ENCODE peak calls at places on chromosomes 7 and 10, in ten cellular contexts. One of them, this sample, is unnamed.

GRCh38 chr10:104267721-104268690 is 978 bp upstream of the GSTO2 start:
- DNase-seq in cardiac muscle cell: no peak
- DNase-seq in fibroblast of lung: peak
- DNase-seq in pancreas: no peak
- DNase-seq in mammary epithelial cell: peak
- DNase-seq in natural killer cell: no peak
- DNase-seq in Caco-2: no peak
- DNase-seq in body of pancreas: no peak
- DNase-seq in CD4-positive, alpha-beta T cell: no peak
- DNase-seq in IMR-90: no peak
- DNase-seq in this sample: no peak

GRCh38 chr7:151897201-151897711 is 20.3 kb upstream of the PRKAG2 start:
- DNase-seq in cardiac muscle cell: peak
- DNase-seq in fibroblast of lung: no peak
- DNase-seq in pancreas: peak
- DNase-seq in mammary epithelial cell: peak
- DNase-seq in natural killer cell: no peak
- DNase-seq in Caco-2: peak
- DNase-seq in body of pancreas: peak
- DNase-seq in CD4-positive, alpha-beta T cell: no peak
- DNase-seq in IMR-90: no peak
- DNase-seq in this sample: no peak

GRCh38 chr7:24283559-24283899 is 461 bp upstream of the NPY start:
- DNase-seq in cardiac muscle cell: no peak
- DNase-seq in fibroblast of lung: peak
- DNase-seq in pancreas: no peak
- DNase-seq in mammary epithelial cell: no peak
- DNase-seq in natural killer cell: no peak
- DNase-seq in Caco-2: no peak
- DNase-seq in body of pancreas: no peak
- DNase-seq in CD4-positive, alpha-beta T cell: no peak
- DNase-seq in IMR-90: no peak
- DNase-seq in this sample: no peak

GRCh38 chr10:251982-252582 is 116.8 kb downstream of the ZMYND11 start:
- DNase-seq in cardiac muscle cell: no peak
- DNase-seq in fibroblast of lung: no peak
- DNase-seq in pancreas: no peak
- DNase-seq in mammary epithelial cell: no peak
- DNase-seq in natural killer cell: no peak
- DNase-seq in Caco-2: no peak
- DNase-seq in body of pancreas: no peak
- DNase-seq in CD4-positive, alpha-beta T cell: no peak
- DNase-seq in IMR-90: no peak
- DNase-seq in this sample: no peak

GRCh38 chr7:81761821-81762220 is 8.0 kb downstream of the HGF start:
- DNase-seq in cardiac muscle cell: no peak
- DNase-seq in fibroblast of lung: no peak
- DNase-seq in pancreas: no peak
- DNase-seq in mammary epithelial cell: no peak
- DNase-seq in natural killer cell: no peak
- DNase-seq in Caco-2: no peak
- DNase-seq in body of pancreas: no peak
- DNase-seq in CD4-positive, alpha-beta T cell: no peak
- DNase-seq in IMR-90: no peak
- DNase-seq in this sample: no peak

GRCh38 chr7:144164784-144165183 is 18.5 kb upstream of the CTAGE4 start:
- DNase-seq in cardiac muscle cell: no peak
- DNase-seq in fibroblast of lung: no peak
- DNase-seq in pancreas: no peak
- DNase-seq in mammary epithelial cell: no peak
- DNase-seq in natural killer cell: no peak
- DNase-seq in Caco-2: no peak
- DNase-seq in body of pancreas: no peak
- DNase-seq in CD4-positive, alpha-beta T cell: no peak
- DNase-seq in IMR-90: no peak
- DNase-seq in this sample: no peak

GRCh38 chr10:66586073-66586472 is 339.8 kb upstream of the LRRTM3 start:
- DNase-seq in cardiac muscle cell: no peak
- DNase-seq in fibroblast of lung: peak
- DNase-seq in pancreas: peak
- DNase-seq in mammary epithelial cell: peak
- DNase-seq in natural killer cell: no peak
- DNase-seq in Caco-2: no peak
- DNase-seq in body of pancreas: peak
- DNase-seq in CD4-positive, alpha-beta T cell: no peak
- DNase-seq in IMR-90: peak
- DNase-seq in this sample: no peak

GRCh38 chr10:133388973-133389818 is 4.8 kb upstream of the MTG1 start:
- DNase-seq in cardiac muscle cell: no peak
- DNase-seq in fibroblast of lung: no peak
- DNase-seq in pancreas: peak
- DNase-seq in mammary epithelial cell: no peak
- DNase-seq in natural killer cell: peak
- DNase-seq in Caco-2: peak
- DNase-seq in body of pancreas: peak
- DNase-seq in CD4-positive, alpha-beta T cell: no peak
- DNase-seq in IMR-90: no peak
- DNase-seq in this sample: no peak

GRCh38 chr7:133887459-133887858 is 239.7 kb upstream of the LRGUK start:
- DNase-seq in cardiac muscle cell: no peak
- DNase-seq in fibroblast of lung: no peak
- DNase-seq in pancreas: no peak
- DNase-seq in mammary epithelial cell: no peak
- DNase-seq in natural killer cell: no peak
- DNase-seq in Caco-2: no peak
- DNase-seq in body of pancreas: no peak
- DNase-seq in CD4-positive, alpha-beta T cell: no peak
- DNase-seq in IMR-90: peak
- DNase-seq in this sample: no peak

GRCh38 chr10:19819419-19820033 is 3.3 kb downstream of the PLXDC2 start:
- DNase-seq in cardiac muscle cell: peak
- DNase-seq in fibroblast of lung: peak
- DNase-seq in pancreas: peak
- DNase-seq in mammary epithelial cell: peak
- DNase-seq in natural killer cell: no peak
- DNase-seq in Caco-2: no peak
- DNase-seq in body of pancreas: peak
- DNase-seq in CD4-positive, alpha-beta T cell: no peak
- DNase-seq in IMR-90: peak
- DNase-seq in this sample: no peak

GRCh38 chr7:124879771-124880170 is 49.9 kb downstream of the POT1 start:
- DNase-seq in cardiac muscle cell: no peak
- DNase-seq in fibroblast of lung: no peak
- DNase-seq in pancreas: no peak
- DNase-seq in mammary epithelial cell: no peak
- DNase-seq in natural killer cell: no peak
- DNase-seq in Caco-2: no peak
- DNase-seq in body of pancreas: no peak
- DNase-seq in CD4-positive, alpha-beta T cell: no peak
- DNase-seq in IMR-90: no peak
- DNase-seq in this sample: no peak

GRCh38 chr7:33054261-33054964 is 8.2 kb downstream of the NT5C3A start:
- DNase-seq in cardiac muscle cell: no peak
- DNase-seq in fibroblast of lung: no peak
- DNase-seq in pancreas: no peak
- DNase-seq in mammary epithelial cell: peak
- DNase-seq in natural killer cell: no peak
- DNase-seq in Caco-2: no peak
- DNase-seq in body of pancreas: no peak
- DNase-seq in CD4-positive, alpha-beta T cell: no peak
- DNase-seq in IMR-90: peak
- DNase-seq in this sample: no peak

GRCh38 chr10:10977978-10978377 is 39.7 kb upstream of the CELF2 start:
- DNase-seq in cardiac muscle cell: peak
- DNase-seq in fibroblast of lung: no peak
- DNase-seq in pancreas: no peak
- DNase-seq in mammary epithelial cell: no peak
- DNase-seq in natural killer cell: no peak
- DNase-seq in Caco-2: no peak
- DNase-seq in body of pancreas: no peak
- DNase-seq in CD4-positive, alpha-beta T cell: no peak
- DNase-seq in IMR-90: peak
- DNase-seq in this sample: no peak

GRCh38 chr7:44201813-44202212 is 1.0 kb downstream of the YKT6 start:
- DNase-seq in cardiac muscle cell: no peak
- DNase-seq in fibroblast of lung: no peak
- DNase-seq in pancreas: no peak
- DNase-seq in mammary epithelial cell: peak
- DNase-seq in natural killer cell: no peak
- DNase-seq in Caco-2: no peak
- DNase-seq in body of pancreas: no peak
- DNase-seq in CD4-positive, alpha-beta T cell: no peak
- DNase-seq in IMR-90: peak
- DNase-seq in this sample: no peak

DNA sequence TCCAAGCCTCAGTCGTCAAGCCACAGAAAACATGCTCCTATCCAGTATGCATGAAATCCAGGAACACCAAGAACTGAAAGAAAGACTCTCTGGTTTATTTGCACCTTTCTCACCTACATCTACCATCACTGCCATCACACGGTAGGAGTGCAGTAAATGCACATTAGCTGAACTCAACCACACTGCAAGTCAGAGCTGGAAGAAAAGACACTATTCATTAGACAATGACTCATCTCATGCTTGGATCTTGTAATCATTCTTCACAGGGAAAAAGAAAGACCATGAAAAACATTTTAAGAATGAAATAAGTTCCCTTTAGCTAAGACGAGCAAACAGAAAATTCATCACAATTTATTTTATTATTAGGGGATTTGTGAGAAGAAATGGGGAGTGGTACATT is 325.1 kb downstream of the PARD3 start:
- DNase-seq in cardiac muscle cell: peak
- DNase-seq in fibroblast of lung: peak
- DNase-seq in pancreas: no peak
- DNase-seq in mammary epithelial cell: peak
- DNase-seq in natural killer cell: no peak
- DNase-seq in Caco-2: no peak
- DNase-seq in body of pancreas: no peak
- DNase-seq in CD4-positive, alpha-beta T cell: no peak
- DNase-seq in IMR-90: peak
- DNase-seq in this sample: no peak
- TF ChIP-seq CTCF in cardiac muscle cell: no peak
- TF ChIP-seq CTCF in fibroblast of lung: no peak
- TF ChIP-seq CTCF in pancreas: no peak
- TF ChIP-seq CTCF in mammary epithelial cell: no peak
- TF ChIP-seq CTCF in natural killer cell: no peak
- TF ChIP-seq CTCF in Caco-2: no peak
- TF ChIP-seq CTCF in body of pancreas: no peak
- TF ChIP-seq CTCF in CD4-positive, alpha-beta T cell: no peak
- TF ChIP-seq CTCF in IMR-90: no peak
- TF ChIP-seq CTCF in this sample: no peak

GRCh38 chr10:90650858-90651257 is 207.0 kb downstream of the HTR7 start:
- DNase-seq in cardiac muscle cell: peak
- DNase-seq in fibroblast of lung: no peak
- DNase-seq in pancreas: no peak
- DNase-seq in mammary epithelial cell: no peak
- DNase-seq in natural killer cell: no peak
- DNase-seq in Caco-2: no peak
- DNase-seq in body of pancreas: no peak
- DNase-seq in CD4-positive, alpha-beta T cell: no peak
- DNase-seq in IMR-90: no peak
- DNase-seq in this sample: no peak

DNA sequence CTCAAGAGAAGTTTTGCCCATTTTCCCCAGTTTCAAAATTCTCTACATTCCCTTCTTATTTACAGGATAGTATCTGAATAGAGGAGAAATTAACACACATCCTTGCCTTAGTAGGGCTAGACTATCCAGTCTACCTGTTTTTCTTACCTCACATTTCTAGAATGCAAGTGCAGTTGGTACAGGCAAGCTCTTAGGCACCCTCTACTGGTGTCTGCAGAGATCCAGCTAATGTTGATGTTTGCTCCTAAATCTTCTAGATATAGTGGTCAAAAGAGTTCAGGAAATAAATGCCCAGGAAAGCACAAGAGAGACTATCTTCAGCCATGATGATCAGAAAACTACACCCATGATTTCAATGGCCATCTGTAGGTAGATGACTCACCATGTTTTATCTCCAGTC is 205.3 kb downstream of the HTR7 start:
- DNase-seq in cardiac muscle cell: peak
- DNase-seq in fibroblast of lung: peak
- DNase-seq in pancreas: no peak
- DNase-seq in mammary epithelial cell: peak
- DNase-seq in natural killer cell: no peak
- DNase-seq in Caco-2: no peak
- DNase-seq in body of pancreas: no peak
- DNase-seq in CD4-positive, alpha-beta T cell: no peak
- DNase-seq in IMR-90: peak
- DNase-seq in this sample: no peak
- TF ChIP-seq CTCF in cardiac muscle cell: peak
- TF ChIP-seq CTCF in fibroblast of lung: peak
- TF ChIP-seq CTCF in pancreas: no peak
- TF ChIP-seq CTCF in mammary epithelial cell: peak
- TF ChIP-seq CTCF in natural killer cell: no peak
- TF ChIP-seq CTCF in Caco-2: peak
- TF ChIP-seq CTCF in body of pancreas: peak
- TF ChIP-seq CTCF in CD4-positive, alpha-beta T cell: no peak
- TF ChIP-seq CTCF in IMR-90: peak
- TF ChIP-seq CTCF in this sample: no peak

GRCh38 chr10:113521482-113521795 is 31.4 kb upstream of the HABP2 start:
- DNase-seq in cardiac muscle cell: no peak
- DNase-seq in fibroblast of lung: no peak
- DNase-seq in pancreas: no peak
- DNase-seq in mammary epithelial cell: no peak
- DNase-seq in natural killer cell: no peak
- DNase-seq in Caco-2: no peak
- DNase-seq in body of pancreas: no peak
- DNase-seq in CD4-positive, alpha-beta T cell: no peak
- DNase-seq in IMR-90: no peak
- DNase-seq in this sample: no peak
- TF ChIP-seq CTCF in cardiac muscle cell: no peak
- TF ChIP-seq CTCF in fibroblast of lung: no peak
- TF ChIP-seq CTCF in pancreas: peak
- TF ChIP-seq CTCF in mammary epithelial cell: no peak
- TF ChIP-seq CTCF in natural killer cell: peak
- TF ChIP-seq CTCF in Caco-2: no peak
- TF ChIP-seq CTCF in body of pancreas: no peak
- TF ChIP-seq CTCF in CD4-positive, alpha-beta T cell: no peak
- TF ChIP-seq CTCF in IMR-90: no peak
- TF ChIP-seq CTCF in this sample: no peak

GRCh38 chr10:82377608-82378007 is 502.6 kb downstream of the NRG3 start:
- DNase-seq in cardiac muscle cell: peak
- DNase-seq in fibroblast of lung: peak
- DNase-seq in pancreas: peak
- DNase-seq in mammary epithelial cell: peak
- DNase-seq in natural killer cell: no peak
- DNase-seq in Caco-2: no peak
- DNase-seq in body of pancreas: peak
- DNase-seq in CD4-positive, alpha-beta T cell: no peak
- DNase-seq in IMR-90: no peak
- DNase-seq in this sample: no peak
- TF ChIP-seq CTCF in cardiac muscle cell: peak
- TF ChIP-seq CTCF in fibroblast of lung: no peak
- TF ChIP-seq CTCF in pancreas: no peak
- TF ChIP-seq CTCF in mammary epithelial cell: peak
- TF ChIP-seq CTCF in natural killer cell: no peak
- TF ChIP-seq CTCF in Caco-2: peak
- TF ChIP-seq CTCF in body of pancreas: peak
- TF ChIP-seq CTCF in CD4-positive, alpha-beta T cell: no peak
- TF ChIP-seq CTCF in IMR-90: no peak
- TF ChIP-seq CTCF in this sample: no peak

GRCh38 chr10:113080621-113081229 is 130.7 kb downstream of the TCF7L2 start:
- DNase-seq in cardiac muscle cell: no peak
- DNase-seq in fibroblast of lung: no peak
- DNase-seq in pancreas: no peak
- DNase-seq in mammary epithelial cell: no peak
- DNase-seq in natural killer cell: no peak
- DNase-seq in Caco-2: no peak
- DNase-seq in body of pancreas: no peak
- DNase-seq in CD4-positive, alpha-beta T cell: no peak
- DNase-seq in IMR-90: no peak
- DNase-seq in this sample: no peak
- TF ChIP-seq CTCF in cardiac muscle cell: peak
- TF ChIP-seq CTCF in fibroblast of lung: no peak
- TF ChIP-seq CTCF in pancreas: no peak
- TF ChIP-seq CTCF in mammary epithelial cell: no peak
- TF ChIP-seq CTCF in natural killer cell: no peak
- TF ChIP-seq CTCF in Caco-2: no peak
- TF ChIP-seq CTCF in body of pancreas: no peak
- TF ChIP-seq CTCF in CD4-positive, alpha-beta T cell: no peak
- TF ChIP-seq CTCF in IMR-90: peak
- TF ChIP-seq CTCF in this sample: no peak